ENCODE peak calls at places on chromosomes 1 and 21, in six cellular contexts. N is fibroblast of lung; P is GM12878; K is CD8-positive, alpha-beta T cell; T is BE2C; A is PC-3. E is an unnamed sample.

GRCh38 chr1:216250861-216251260 is 172.4 kb downstream of the USH2A start:
- DNase-seq in N (no peak), T (no peak), P (no peak), A (no peak), K (no peak), E (no peak)

GRCh38 chr1:209156991-209157390 is 426.5 kb upstream of the CAMK1G start:
- DNase-seq in T (no peak), A (no peak), P (no peak), N (no peak), K (no peak), E (no peak)

GRCh38 chr21:21247441-21247840 is 249.2 kb downstream of the NCAM2 start:
- DNase-seq in P (no peak), K (no peak), A (peak; percentile 50), T (no peak), N (peak; percentile 52), E (no peak)

GRCh38 chr1:157703981-157704380 is 3.4 kb upstream of the FCRL3 start:
- DNase-seq in P (no peak), N (no peak), A (no peak), K (no peak), T (no peak), E (no peak)

GRCh38 chr1:33271666-33272505 is 15.6 kb downstream of the ZNF362 start:
- DNase-seq in A (no peak), T (no peak), P (no peak), N (no peak), K (no peak), E (no peak)

GRCh38 chr21:35324372-35325220 is 275.5 kb upstream of the RUNX1 start:
- DNase-seq in A (peak; percentile 56), N (peak; percentile 88), P (no peak), K (no peak), T (no peak), E (no peak)

GRCh38 chr1:181112071-181112929 is 23.8 kb downstream of the IER5 start:
- DNase-seq in A (peak; percentile 97), P (no peak), K (no peak), T (no peak), N (peak; percentile 99), E (no peak)

GRCh38 chr21:27077501-27077900 is 110.6 kb upstream of the ADAMTS5 start:
- DNase-seq in N (no peak), K (no peak), T (no peak), A (no peak), P (no peak), E (no peak)

GRCh38 chr1:159339517-159339916 is 37.4 kb downstream of the FCER1A start:
- DNase-seq in T (no peak), N (no peak), K (no peak), A (no peak), P (no peak), E (no peak)

GRCh38 chr1:154358519-154358918 is 33.2 kb downstream of the ATP8B2 start:
- DNase-seq in A (no peak), N (no peak), P (no peak), T (no peak), K (no peak), E (no peak)

GRCh38 chr1:65207317-65207716 is 59.3 kb downstream of the AK4 start:
- DNase-seq in A (no peak), N (no peak), K (no peak), T (no peak), P (no peak), E (no peak)

GRCh38 chr1:182329471-182329870 is 62.1 kb downstream of the GLUL start:
- DNase-seq in N (no peak), P (no peak), T (no peak), A (no peak), K (no peak), E (no peak)

GRCh38 chr1:34865981-34866761 is 6.6 kb upstream of the SMIM12 start:
- DNase-seq in K (peak; percentile 97), A (peak; percentile 77), N (peak; percentile 43), T (peak; percentile 68), P (peak; percentile 52), E (peak; percentile 93)

GRCh38 chr1:179310271-179310670 is 16.7 kb downstream of the SOAT1 start:
- DNase-seq in A (peak; percentile 20), N (peak; percentile 78), K (no peak), P (no peak), T (no peak), E (no peak)

GRCh38 chr1:54229281-54229891 is 29.4 kb downstream of the MRPL37 start:
- DNase-seq in K (no peak), N (peak; percentile 67), P (no peak), A (peak; percentile 67), T (no peak), E (no peak)

GRCh38 chr1:167829868-167830267 is 84.1 kb downstream of the ADCY10 start:
- DNase-seq in T (no peak), P (no peak), N (peak; percentile 31), K (no peak), A (no peak), E (no peak)

GRCh38 chr1:51636765-51637522 is 20.1 kb downstream of the OSBPL9 start:
- DNase-seq in K (no peak), N (peak; percentile 90), P (no peak), A (peak; percentile 89), T (no peak), E (no peak)

GRCh38 chr1:17207966-17208418 is 3.1 kb downstream of the PADI1 start:
- DNase-seq in A (peak; percentile 91), N (peak; percentile 70), P (peak; percentile 72), T (no peak), K (peak; percentile 29), E (no peak)

GRCh38 chr1:185825556-185825955 is 91.4 kb downstream of the HMCN1 start:
- DNase-seq in P (no peak), A (no peak), T (no peak), N (peak; percentile 37), K (no peak), E (no peak)

GRCh38 chr1:184802739-184803492 is 48.3 kb upstream of the EDEM3 start:
- DNase-seq in A (peak; percentile 42), P (no peak), N (peak; percentile 24), T (no peak), K (no peak), E (no peak)

GRCh38 chr1:224881762-224882211 is 47.7 kb upstream of the DNAH14 start:
- DNase-seq in A (no peak), K (no peak), N (no peak), T (no peak), P (peak; percentile 25), E (no peak)

GRCh38 chr1:217182992-217183391 is 447.9 kb downstream of the GPATCH2 start:
- DNase-seq in P (no peak), A (no peak), N (no peak), K (no peak), T (no peak), E (no peak)

GRCh38 chr1:192702212-192702993 is 66.5 kb downstream of the RGS13 start:
- DNase-seq in N (peak; percentile 88), K (no peak), T (no peak), A (peak; percentile 79), P (no peak), E (no peak)

GRCh38 chr1:233341117-233341516 is 13.6 kb downstream of the MAP3K21 start:
- DNase-seq in K (no peak), T (no peak), A (peak; percentile 27), N (no peak), P (no peak), E (no peak)

GRCh38 chr1:175127565-175127964 is 59.9 kb downstream of the TNN start:
- DNase-seq in K (no peak), N (no peak), P (no peak), A (no peak), T (no peak), E (no peak)

GRCh38 chr1:61388586-61388985 is 306.2 kb downstream of the NFIA start:
- DNase-seq in N (peak; percentile 80), T (no peak), K (no peak), A (peak; percentile 4), P (no peak), E (no peak)

GRCh38 chr1:217076902-217077301 is 353.7 kb upstream of the ESRRG start:
- DNase-seq in K (no peak), T (no peak), P (no peak), N (peak; percentile 83), A (peak; percentile 34), E (no peak)

GRCh38 chr1:173134800-173135199 is 72.3 kb downstream of the TNFSF4 start:
- DNase-seq in A (no peak), N (peak; percentile 67), K (no peak), T (no peak), P (no peak), E (no peak)

GRCh38 chr1:226201029-226201593 is 14.6 kb upstream of the ACBD3 start:
- DNase-seq in A (peak; percentile 56), N (no peak), P (no peak), K (no peak), T (no peak), E (no peak)

GRCh38 chr1:199273837-199274379 is 635.1 kb downstream of the PTPRC start:
- DNase-seq in P (peak; percentile 65), N (peak; percentile 63), A (peak; percentile 41), K (no peak), T (no peak), E (no peak)

GRCh38 chr1:203048555-203049051 is 22.3 kb downstream of the PPFIA4 start:
- DNase-seq in N (no peak), T (no peak), K (no peak), A (no peak), P (no peak), E (peak; percentile 56)

GRCh38 chr1:3725366-3725765 is 26.9 kb upstream of the CCDC27 start:
- DNase-seq in N (no peak), A (no peak), P (no peak), T (no peak), K (no peak), E (no peak)
- TF ChIP-seq CTCF in N (no peak), A (no peak), P (no peak), T (no peak), K (no peak), E (no peak)

DNA sequence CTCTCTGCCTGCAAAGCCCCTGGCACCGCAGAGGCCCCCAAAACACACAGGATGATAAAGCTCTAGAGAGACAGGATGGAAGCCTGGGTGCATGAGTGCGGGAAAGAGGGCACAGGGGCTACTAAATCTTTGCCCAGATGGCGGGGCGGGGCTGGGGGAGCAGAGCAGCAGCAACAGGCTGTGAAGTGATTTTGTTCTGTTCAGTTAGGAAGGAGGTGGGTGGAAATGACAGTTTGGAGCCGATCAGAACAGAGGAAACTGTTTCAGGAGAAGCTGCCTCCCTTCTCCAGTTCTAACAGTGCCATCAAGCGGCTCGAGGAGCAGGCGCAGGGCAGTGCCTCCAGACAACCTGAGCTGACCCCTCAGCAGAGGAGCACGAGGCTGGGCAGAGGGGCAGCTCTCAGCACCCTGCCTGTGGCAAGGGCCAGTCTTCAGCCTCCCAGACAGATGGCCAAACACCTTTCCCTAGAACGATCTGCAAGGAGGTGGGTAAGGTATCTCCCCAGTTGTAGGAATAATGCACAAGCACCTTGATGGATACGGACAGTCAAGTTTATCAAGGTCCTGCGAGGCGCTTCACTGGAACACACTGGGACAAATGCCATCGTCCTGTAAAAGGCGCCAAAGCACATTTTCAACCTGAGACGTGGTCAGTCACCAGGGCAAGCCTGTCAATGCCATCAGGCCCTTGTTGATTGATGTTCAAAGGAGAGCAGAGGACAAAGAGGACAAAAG is 44.9 kb downstream of the TOMM20 start:
- DNase-seq in N (peak; percentile 92), K (peak; percentile 63), P (no peak), A (peak; percentile 80), T (peak; percentile 84), E (peak; percentile 75)
- TF ChIP-seq CTCF in N (peak; percentile 97), K (peak; percentile 73), P (peak; percentile 96), A (peak; percentile 82), T (peak; percentile 96), E (peak; percentile 82)

GRCh38 chr21:44875341-44875740 is 1.9 kb upstream of the PTTG1IP start:
- DNase-seq in P (no peak), T (no peak), A (peak; percentile 51), N (peak; percentile 43), K (no peak), E (no peak)
- TF ChIP-seq CTCF in P (peak; percentile 12), T (no peak), A (peak; percentile 46), N (no peak), K (no peak), E (no peak)

GRCh38 chr1:109771712-109772657 is 8.3 kb upstream of the EPS8L3 start:
- DNase-seq in K (no peak), P (no peak), T (no peak), A (no peak), N (no peak), E (no peak)
- TF ChIP-seq CTCF in K (no peak), P (no peak), T (no peak), A (no peak), N (no peak), E (no peak)

E was measured in nephron progenitor cell.